ENCODE peak calls at places on chromosomes 13 and 19, in six cellular contexts. F, V, Q, M, B and J are unnamed samples.

GRCh38 chr19:6023085-6023682 is 45.2 kb upstream of the RANBP3 start:
- DNase-seq in V (no peak), F (no peak), B (peak), M (no peak), Q (peak), J (no peak)

GRCh38 chr19:2043269-2043641 is 7.8 kb downstream of the MKNK2 start:
- DNase-seq in B (no peak), V (no peak), F (no peak), M (no peak), Q (no peak), J (no peak)

GRCh38 chr19:42154471-42155323 is 22.5 kb upstream of the POU2F2 start:
- DNase-seq in M (no peak), F (no peak), V (no peak), Q (no peak), B (no peak), J (no peak)

GRCh38 chr19:41753159-41753558 is 2.2 kb upstream of the CEACAM6 start:
- DNase-seq in Q (peak), M (peak), B (peak), F (peak), V (no peak), J (peak)

GRCh38 chr13:39401091-39401647 is 201.8 kb downstream of the LHFPL6 start:
- DNase-seq in M (no peak), B (no peak), F (no peak), Q (no peak), V (no peak), J (no peak)

GRCh38 chr19:6743714-6744380 is 4.4 kb downstream of the TRIP10 start:
- DNase-seq in B (no peak), V (no peak), Q (no peak), F (no peak), M (no peak), J (no peak)

GRCh38 chr13:101454767-101455166 is 2.3 kb downstream of the ITGBL1 start:
- DNase-seq in B (no peak), M (peak), F (no peak), Q (peak), V (no peak), J (no peak)

GRCh38 chr19:44696939-44697669 is 1.8 kb upstream of the CEACAM16 start:
- DNase-seq in M (no peak), V (no peak), F (no peak), B (no peak), Q (no peak), J (no peak)

GRCh38 chr13:33376212-33376611 is 90.7 kb upstream of the STARD13 start:
- DNase-seq in B (no peak), V (no peak), F (no peak), M (no peak), Q (no peak), J (no peak)

GRCh38 chr13:53200075-53200474 is 171.5 kb downstream of the OLFM4 start:
- DNase-seq in F (no peak), Q (no peak), V (no peak), B (no peak), M (no peak), J (no peak)

GRCh38 chr13:110713981-110714797 is 689 bp downstream of the ING1 start:
- DNase-seq in Q (peak), M (peak), B (peak), V (no peak), F (peak), J (peak)

GRCh38 chr19:18419195-18419698 is at the start of gene SSBP4:
- DNase-seq in V (no peak), B (no peak), F (peak), M (peak), Q (peak), J (peak)

GRCh38 chr19:28881616-28882015 is 331.3 kb downstream of the UQCRFS1 start:
- DNase-seq in F (no peak), M (no peak), Q (no peak), V (no peak), B (no peak), J (peak)

GRCh38 chr19:913080-913748 is at the start of gene R3HDM4:
- DNase-seq in Q (peak), V (no peak), F (peak), M (peak), B (peak), J (peak)

GRCh38 chr19:19061491-19061890 is 2.3 kb upstream of the SLC25A42 start:
- DNase-seq in V (no peak), B (no peak), M (no peak), Q (no peak), F (no peak), J (no peak)

GRCh38 chr13:113663934-113664333 is 3.1 kb upstream of the GRK1 start:
- DNase-seq in V (no peak), B (no peak), F (no peak), Q (no peak), M (no peak), J (no peak)

GRCh38 chr13:20378721-20379120 is 146.6 kb upstream of the GJB6 start:
- DNase-seq in B (no peak), Q (no peak), M (no peak), V (no peak), F (no peak), J (no peak)

GRCh38 chr13:101835920-101836319 is 383.4 kb downstream of the ITGBL1 start:
- DNase-seq in F (no peak), Q (no peak), V (no peak), B (no peak), M (no peak), J (no peak)

GRCh38 chr19:41398042-41398403 is 405 bp downstream of the BCKDHA start:
- DNase-seq in F (no peak), B (no peak), Q (no peak), V (no peak), M (no peak), J (no peak)

GRCh38 chr19:47109541-47110375 is 3.8 kb downstream of the ZC3H4 start:
- DNase-seq in B (no peak), F (peak), M (no peak), Q (peak), V (no peak), J (no peak)

GRCh38 chr13:38662362-38662761 is 24.5 kb upstream of the FREM2 start:
- DNase-seq in M (no peak), Q (peak), V (no peak), F (no peak), B (no peak), J (no peak)

GRCh38 chr19:50820549-50821247 is 2.9 kb downstream of the KLK1 start:
- DNase-seq in B (peak), M (no peak), F (no peak), V (no peak), Q (no peak), J (peak)

GRCh38 chr13:99217461-99218101 is 16.9 kb downstream of the UBAC2 start:
- DNase-seq in B (no peak), V (no peak), Q (no peak), F (no peak), M (no peak), J (no peak)

GRCh38 chr19:12828494-12828893 is 5.9 kb downstream of the RTBDN start:
- DNase-seq in Q (peak), V (no peak), B (no peak), M (peak), F (no peak), J (peak)